ENCODE peak calls at places on chromosomes 16 and 17, in four cellular contexts. F is K562, J is A549, Z is GM12878. U is an unnamed sample.

GRCh38 chr16:10552998-10553491 is 27.4 kb downstream of the EMP2 start:
- DNase-seq in J (peak), Z (peak), F (peak), U (no peak)

GRCh38 chr17:75011788-75012319 is 616 bp upstream of the MRPL58 start:
- DNase-seq in J (no peak), Z (no peak), F (no peak), U (peak)

GRCh38 chr17:74525781-74526288 is 5.4 kb downstream of the CD300LB start:
- DNase-seq in Z (no peak), F (no peak), J (no peak), U (no peak)

GRCh38 chr17:68906638-68907037 is 48.6 kb downstream of the ABCA8 start:
- DNase-seq in J (no peak), Z (no peak), F (peak), U (peak)

GRCh38 chr17:52419256-52419655 is 260.7 kb upstream of the CA10 start:
- DNase-seq in J (no peak), F (no peak), Z (no peak), U (no peak)

GRCh38 chr17:71942626-71943025 is 178.2 kb upstream of the SOX9 start:
- DNase-seq in Z (no peak), F (no peak), J (no peak), U (no peak)

GRCh38 chr17:148757-149156 is 11.4 kb downstream of the SCGB1C2 start:
- DNase-seq in F (no peak), J (no peak), Z (no peak), U (no peak)

GRCh38 chr16:66926171-66926570 is 836 bp upstream of the RRAD start:
- DNase-seq in F (no peak), J (no peak), Z (no peak), U (no peak)

GRCh38 chr16:66211651-66212050 is 154.8 kb upstream of the CDH5 start:
- DNase-seq in J (no peak), Z (no peak), F (no peak), U (no peak)

GRCh38 chr17:74809031-74809430 is 32.9 kb upstream of the NAT9 start:
- DNase-seq in Z (no peak), J (no peak), F (no peak), U (no peak)

GRCh38 chr17:7862692-7863437 is 5.1 kb downstream of the CYB5D1 start:
- DNase-seq in F (peak), J (peak), Z (no peak), U (peak)

GRCh38 chr17:30326816-30327215 is 7.0 kb downstream of the TMIGD1 start:
- DNase-seq in Z (no peak), F (no peak), J (no peak), U (no peak)

GRCh38 chr17:37752482-37752881 is 7.6 kb upstream of the HNF1B start:
- DNase-seq in F (no peak), Z (no peak), J (peak), U (peak)

GRCh38 chr17:73711184-73711583 is 66.9 kb upstream of the SDK2 start:
- DNase-seq in Z (peak), F (no peak), J (no peak), U (no peak)

GRCh38 chr17:82222816-82223215 is 6.0 kb upstream of the SLC16A3 start:
- DNase-seq in Z (no peak), F (no peak), J (no peak), U (no peak)

GRCh38 chr17:10737168-10737622 is 7.4 kb upstream of the TMEM220 start:
- DNase-seq in Z (no peak), F (peak), J (peak), U (peak)

GRCh38 chr17:12296120-12296727 is 275.5 kb downstream of the MAP2K4 start:
- DNase-seq in J (no peak), F (no peak), Z (no peak), U (peak)

GRCh38 chr17:5837055-5837491 is 233.1 kb upstream of the WSCD1 start:
- DNase-seq in F (no peak), Z (no peak), J (peak), U (peak)

GRCh38 chr17:18033442-18034099 is 5.4 kb downstream of the ATPAF2 start:
- DNase-seq in Z (peak), F (peak), J (peak), U (peak)
- TF ChIP-seq ELK1 in Z (no peak), F (no peak), J (no peak), U (no peak)

GRCh38 chr16:28534542-28535373 is 4.0 kb downstream of the NUPR1 start:
- DNase-seq in F (no peak), J (no peak), Z (no peak), U (no peak)
- TF ChIP-seq ELK1 in F (no peak), J (no peak), Z (no peak), U (no peak)

GRCh38 chr16:86508028-86508946 is 2.0 kb upstream of the FOXF1 start:
- DNase-seq in F (no peak), Z (no peak), J (no peak), U (no peak)
- TF ChIP-seq ELK1 in F (no peak), Z (no peak), J (no peak), U (no peak)

GRCh38 chr17:50201226-50201854 is at the start of gene COL1A1:
- DNase-seq in J (no peak), F (no peak), Z (no peak), U (peak)
- TF ChIP-seq ELK1 in J (no peak), F (no peak), Z (no peak), U (no peak)

DNA sequence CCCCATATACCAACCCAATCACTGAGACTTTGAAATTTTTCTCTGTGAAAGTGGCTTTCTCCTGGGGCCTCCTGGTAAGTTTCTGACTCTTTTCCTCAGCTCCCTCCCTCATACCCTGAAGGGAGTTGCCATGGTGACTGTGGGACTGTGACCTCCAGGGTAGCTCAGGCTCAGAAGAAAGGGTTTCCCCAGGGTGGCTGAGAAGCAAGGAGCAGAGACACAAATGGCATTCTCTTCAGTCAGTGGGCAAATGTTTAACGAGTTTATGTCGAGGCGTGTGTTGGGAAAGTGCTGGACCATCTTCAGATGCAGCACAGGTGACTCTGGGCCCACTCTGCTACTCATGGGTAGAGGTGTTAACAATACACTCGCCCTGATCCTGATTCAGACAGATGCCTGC is 46.8 kb downstream of the MRPS23 start:
- DNase-seq in Z (no peak), F (no peak), J (no peak), U (no peak)
- TF ChIP-seq ELK1 in Z (no peak), F (no peak), J (no peak), U (no peak)

DNA sequence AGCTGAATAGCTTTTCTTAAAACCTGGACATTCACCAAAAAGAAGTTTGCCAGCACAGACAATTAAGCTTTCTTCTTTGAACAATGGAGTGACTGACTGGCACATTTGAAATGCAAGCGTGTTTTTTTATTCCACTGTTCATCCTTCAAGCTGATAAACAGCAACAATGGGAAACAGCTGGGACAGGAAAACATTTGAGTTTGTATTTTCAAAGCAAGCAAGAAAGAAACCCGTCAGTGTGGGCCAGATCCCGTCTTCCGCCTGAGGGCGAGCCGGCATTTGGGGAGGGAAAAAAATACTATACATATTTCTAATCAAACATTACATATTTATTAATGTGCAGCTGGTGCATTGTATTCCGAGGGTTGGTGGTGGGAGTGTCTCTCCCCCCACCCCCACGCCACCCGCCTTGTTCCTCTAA is 94.2 kb downstream of the CYLD start:
- DNase-seq in J (no peak), F (no peak), Z (no peak), U (no peak)
- TF ChIP-seq ELK1 in J (no peak), F (no peak), Z (no peak), U (no peak)

DNA sequence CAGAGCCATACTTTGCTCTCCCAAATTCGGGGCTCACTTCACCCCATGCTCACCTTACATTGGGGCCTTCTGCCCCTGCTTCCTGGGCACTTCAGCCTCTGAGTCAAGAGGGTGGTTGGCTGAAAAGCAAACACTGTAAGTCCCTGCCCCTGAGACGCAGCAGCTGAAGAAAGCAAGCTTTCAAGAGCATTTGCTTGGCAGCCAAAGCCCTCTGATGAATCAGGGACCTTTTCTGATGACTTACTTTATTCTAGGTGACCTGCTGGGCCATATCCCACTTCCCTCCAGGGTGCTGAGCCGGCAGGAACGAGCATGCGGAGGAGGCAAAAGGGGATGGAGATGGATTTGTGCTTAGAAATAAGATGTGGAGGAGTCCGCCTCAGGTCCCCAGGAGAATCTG is 147.0 kb upstream of the TNRC6C start:
- DNase-seq in J (no peak), F (no peak), Z (no peak), U (no peak)
- TF ChIP-seq ELK1 in J (no peak), F (no peak), Z (no peak), U (no peak)

GRCh38 chr17:2881295-2881694 is 85.1 kb downstream of the RAP1GAP2 start:
- DNase-seq in Z (no peak), J (no peak), F (no peak), U (no peak)
- TF ChIP-seq ELK1 in Z (no peak), J (no peak), F (no peak), U (no peak)

DNA sequence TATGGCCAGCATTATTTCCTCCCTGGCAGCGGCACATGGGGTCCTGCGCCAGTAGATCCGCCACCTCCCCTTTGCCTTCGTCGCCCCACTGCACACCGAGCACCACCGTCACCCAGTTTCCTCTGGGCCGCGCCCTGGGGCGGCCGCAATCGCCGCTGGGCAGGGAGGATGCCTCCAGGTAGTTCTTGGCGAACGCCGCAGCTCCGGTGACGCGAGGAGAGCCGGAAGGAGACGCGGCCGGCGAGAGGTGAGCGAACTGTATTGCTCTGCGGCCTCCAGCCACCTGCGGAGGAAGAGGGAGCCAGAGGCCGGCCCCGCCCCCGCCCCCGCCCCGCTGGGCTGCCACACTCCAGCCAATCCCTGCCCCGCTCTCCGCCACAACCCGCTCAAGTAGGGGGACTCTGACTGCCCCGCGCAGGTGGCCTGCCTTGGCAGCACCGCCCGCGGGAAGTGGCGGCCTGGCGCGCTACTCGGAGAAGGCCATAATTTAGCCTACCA is 11.8 kb upstream of the SLFN13 start:
- DNase-seq in F (peak), Z (peak), J (peak), U (no peak)
- TF ChIP-seq ELK1 in F (no peak), Z (no peak), J (no peak), U (no peak)

GRCh38 chr17:50532452-50533024 is at the start of gene EPN3:
- DNase-seq in F (no peak), Z (no peak), J (no peak), U (no peak)
- TF ChIP-seq ELK1 in F (no peak), Z (no peak), J (no peak), U (no peak)

U was measured in IMR-90.